ENCODE peak calls at places on chromosome 19, in ten cellular contexts. Y, Q, F, I, O, V, L, S, E and H are unnamed samples.

GRCh38 chr19:41701401-41702075 is 6.9 kb upstream of the CEACAM5 start:
- DNase-seq in Y (no peak), Q (no peak), F (peak; percentile 85), I (no peak), O (peak; percentile 72), V (no peak), L (no peak), S (peak; percentile 57), E (no peak), H (no peak)

GRCh38 chr19:22733691-22734090 is 50.3 kb downstream of the ZNF99 start:
- DNase-seq in Y (no peak), Q (no peak), F (no peak), I (no peak), O (no peak), V (peak; percentile 14), L (no peak), S (no peak), E (no peak), H (no peak)

GRCh38 chr19:33734913-33735312 is 61.8 kb upstream of the KCTD15 start:
- DNase-seq in Y (no peak), Q (no peak), F (no peak), I (no peak), O (no peak), V (no peak), L (no peak), S (peak; percentile 39), E (no peak), H (no peak)

GRCh38 chr19:42461700-42462324 is 19.1 kb upstream of the CXCL17 start:
- DNase-seq in Y (no peak), Q (no peak), F (no peak), I (no peak), O (peak; percentile 63), V (no peak), L (no peak), S (no peak), E (no peak), H (no peak)

GRCh38 chr19:42343344-42344110 is 18.1 kb downstream of the MEGF8 start:
- DNase-seq in Y (no peak), Q (no peak), F (no peak), I (no peak), O (peak; percentile 62), V (no peak), L (no peak), S (no peak), E (no peak), H (no peak)

GRCh38 chr19:52070496-52070895 is 21.9 kb upstream of the ZNF432 start:
- DNase-seq in Y (peak; percentile 74), Q (no peak), F (no peak), I (no peak), O (no peak), V (no peak), L (no peak), S (no peak), E (no peak), H (no peak)

GRCh38 chr19:16470911-16471811 is 609 bp downstream of the EPS15L1 start:
- DNase-seq in Y (peak; percentile 44), Q (no peak), F (peak; percentile 43), I (peak; percentile 40), O (peak; percentile 81), V (no peak), L (no peak), S (no peak), E (no peak), H (no peak)

GRCh38 chr19:45200614-45201013 is 22.0 kb downstream of the BLOC1S3 start:
- DNase-seq in Y (peak; percentile 80), Q (no peak), F (no peak), I (no peak), O (peak; percentile 65), V (no peak), L (no peak), S (no peak), E (no peak), H (no peak)

GRCh38 chr19:29526730-29527499 is 1.1 kb downstream of the VSTM2B start:
- DNase-seq in Y (no peak), Q (no peak), F (peak; percentile 6), I (no peak), O (no peak), V (no peak), L (no peak), S (peak; percentile 55), E (no peak), H (no peak)

GRCh38 chr19:29527500-29528328 is 1.9 kb downstream of the VSTM2B start:
- DNase-seq in Y (no peak), Q (no peak), F (no peak), I (no peak), O (no peak), V (no peak), L (no peak), S (peak; percentile 46), E (no peak), H (no peak)

GRCh38 chr19:29524912-29525870 is 603 bp upstream of the VSTM2B start:
- DNase-seq in Y (no peak), Q (no peak), F (no peak), I (peak; percentile 15), O (no peak), V (no peak), L (no peak), S (peak; percentile 54), E (no peak), H (no peak)

GRCh38 chr19:29524201-29524911 is 1.4 kb upstream of the VSTM2B start:
- DNase-seq in Y (no peak), Q (no peak), F (no peak), I (peak; percentile 8), O (no peak), V (no peak), L (no peak), S (peak; percentile 38), E (no peak), H (no peak)

DNA sequence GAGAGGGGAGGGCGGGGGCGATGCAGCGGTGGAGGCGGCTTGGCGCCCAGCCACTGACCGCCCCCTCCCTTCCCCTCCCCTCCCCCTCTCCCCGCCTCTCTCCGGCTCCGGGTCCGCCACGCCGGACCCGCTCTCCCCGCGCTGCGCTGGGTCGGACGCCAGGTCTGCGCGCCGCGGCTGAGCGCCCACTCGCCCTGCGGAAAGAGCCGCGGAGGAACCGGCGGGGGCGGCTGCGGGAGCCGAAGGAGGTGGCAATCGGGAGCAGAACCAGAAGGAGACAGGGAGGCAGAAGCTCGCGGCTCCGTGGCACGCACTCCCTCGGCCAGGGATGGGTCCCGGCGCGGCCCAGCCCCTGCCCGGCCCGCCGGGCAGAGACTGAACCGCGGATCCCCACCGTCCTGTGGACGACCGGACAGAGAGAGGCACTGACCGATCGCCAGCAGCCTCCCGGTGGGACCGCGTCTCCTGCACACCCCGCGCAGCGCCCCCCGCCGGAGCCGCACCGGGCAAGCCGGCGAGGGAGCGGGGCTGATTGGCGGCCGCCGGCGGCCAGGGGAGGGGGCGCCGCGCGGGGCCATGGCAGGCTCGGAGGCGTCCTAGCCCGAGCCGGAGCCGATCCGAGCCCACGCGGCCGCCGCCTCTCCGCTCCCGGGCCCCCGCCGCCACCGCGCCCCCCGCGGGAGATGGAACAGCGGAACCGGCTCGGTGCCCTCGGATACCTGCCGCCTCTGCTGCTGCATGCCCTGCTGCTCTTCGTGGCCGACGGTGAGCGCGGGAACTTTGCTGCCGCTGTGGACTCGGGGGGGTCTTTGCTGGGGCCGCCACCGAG is at the start of gene VSTM2B:
- DNase-seq in Y (no peak), Q (no peak), F (no peak), I (peak; percentile 10), O (no peak), V (no peak), L (no peak), S (peak; percentile 43), E (no peak), H (no peak)
- H3K27me3 ChIP-seq in Y (peaks cover 100% of the 10 kb centered on the region), Q (peaks cover 23% of the 10 kb centered on the region), F (peaks cover 94% of the 10 kb centered on the region), I (no peaks in the 10 kb centered on the region), O (no peaks in the 10 kb centered on the region), V (peaks cover 46% of the 10 kb centered on the region), L (peaks cover 26% of the 10 kb centered on the region), S (peaks cover 93% of the 10 kb centered on the region), E (no peaks in the 10 kb centered on the region), H (peaks cover 16% of the 10 kb centered on the region)

GRCh38 chr19:38712161-38712748 is 32.0 kb downstream of the CAPN12 start:
- DNase-seq in Y (no peak), Q (no peak), F (no peak), I (no peak), O (no peak), V (no peak), L (no peak), S (no peak), E (no peak), H (no peak)
- H3K4me1 ChIP-seq in Y (no peaks in the 10 kb centered on the region), Q (peaks cover 49% of the 10 kb centered on the region), F (no peaks in the 10 kb centered on the region), I (peaks cover 58% of the 10 kb centered on the region), O (no peaks in the 10 kb centered on the region), V (peaks cover 27% of the 10 kb centered on the region), L (no peaks in the 10 kb centered on the region), S (peaks cover 35% of the 10 kb centered on the region), E (no peaks in the 10 kb centered on the region), H (peaks cover 57% of the 10 kb centered on the region)

DNA sequence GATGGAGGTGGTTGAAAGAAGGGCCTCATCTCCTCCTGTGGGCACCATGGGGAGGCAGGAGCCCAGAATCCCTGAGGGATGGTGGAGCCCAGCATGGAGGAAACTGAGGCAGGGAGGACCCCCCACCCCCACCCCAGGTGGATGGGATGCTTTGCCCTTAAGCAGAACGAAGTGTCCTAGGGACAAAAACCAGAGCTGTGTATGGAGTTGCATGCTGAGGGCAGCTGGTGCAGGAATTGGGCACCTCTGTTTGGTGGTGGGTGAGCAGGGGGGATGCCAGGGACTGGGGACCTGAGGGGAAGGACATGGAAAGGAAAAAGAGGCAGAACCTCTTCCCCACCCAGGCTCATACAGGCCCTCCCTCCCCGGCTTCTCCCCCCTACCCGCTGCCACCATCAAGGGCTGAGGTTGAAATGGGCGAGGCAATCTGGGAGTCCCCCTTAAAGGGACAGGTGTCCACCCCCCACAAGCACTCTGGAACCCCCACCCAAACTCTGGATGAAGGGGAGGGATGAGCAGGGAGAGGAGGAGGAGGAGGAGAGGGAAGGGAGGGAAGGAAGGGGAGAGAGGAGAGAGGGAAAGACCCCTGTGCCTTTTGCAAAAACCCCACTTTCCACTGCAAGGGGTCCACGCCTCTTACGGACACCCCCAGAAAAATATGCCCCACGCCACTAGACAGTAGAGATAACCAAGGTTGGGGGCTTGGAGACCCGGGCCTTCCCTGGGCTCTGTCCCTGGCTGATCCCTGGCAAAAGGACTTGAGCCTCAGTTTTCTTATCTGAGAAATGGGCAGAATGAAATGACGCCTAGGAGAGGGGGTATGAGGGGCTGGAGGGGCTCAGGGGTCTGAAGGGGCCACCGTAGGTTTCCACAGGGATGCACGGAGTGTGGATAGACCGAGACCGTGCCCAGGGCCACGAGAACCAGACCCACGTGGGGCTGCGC is 5.9 kb downstream of the ONECUT3 start:
- DNase-seq in Y (no peak), Q (no peak), F (no peak), I (no peak), O (no peak), V (no peak), L (no peak), S (no peak), E (no peak), H (no peak)
- H3K27me3 ChIP-seq in Y (peaks cover 99% of the 10 kb centered on the region), Q (peaks cover 33% of the 10 kb centered on the region), F (peaks cover 98% of the 10 kb centered on the region), I (peaks cover 12% of the 10 kb centered on the region), O (no peaks in the 10 kb centered on the region), V (peaks cover 40% of the 10 kb centered on the region), L (peaks cover 50% of the 10 kb centered on the region), S (peaks cover 96% of the 10 kb centered on the region), E (no peaks in the 10 kb centered on the region), H (peaks cover 62% of the 10 kb centered on the region)

GRCh38 chr19:3982701-3983541 is 2.3 kb downstream of the EEF2 start:
- DNase-seq in Y (peak; percentile 47), Q (no peak), F (no peak), I (peak; percentile 59), O (peak; percentile 40), V (no peak), L (no peak), S (no peak), E (peak; percentile 55), H (no peak)

GRCh38 chr19:3984584-3984907 is 717 bp downstream of the EEF2 start:
- DNase-seq in Y (no peak), Q (no peak), F (no peak), I (no peak), O (no peak), V (no peak), L (no peak), S (no peak), E (peak; percentile 52), H (no peak)

GRCh38 chr19:3984908-3985642 is at the start of gene EEF2:
- DNase-seq in Y (peak; percentile 92), Q (peak; percentile 82), F (peak; percentile 91), I (peak; percentile 91), O (peak; percentile 97), V (peak; percentile 89), L (peak; percentile 91), S (peak; percentile 93), E (peak; percentile 92), H (peak; percentile 35)

GRCh38 chr19:3983542-3983914 is 1.7 kb downstream of the EEF2 start:
- DNase-seq in Y (no peak), Q (no peak), F (no peak), I (no peak), O (no peak), V (no peak), L (no peak), S (no peak), E (peak; percentile 28), H (no peak)

DNA sequence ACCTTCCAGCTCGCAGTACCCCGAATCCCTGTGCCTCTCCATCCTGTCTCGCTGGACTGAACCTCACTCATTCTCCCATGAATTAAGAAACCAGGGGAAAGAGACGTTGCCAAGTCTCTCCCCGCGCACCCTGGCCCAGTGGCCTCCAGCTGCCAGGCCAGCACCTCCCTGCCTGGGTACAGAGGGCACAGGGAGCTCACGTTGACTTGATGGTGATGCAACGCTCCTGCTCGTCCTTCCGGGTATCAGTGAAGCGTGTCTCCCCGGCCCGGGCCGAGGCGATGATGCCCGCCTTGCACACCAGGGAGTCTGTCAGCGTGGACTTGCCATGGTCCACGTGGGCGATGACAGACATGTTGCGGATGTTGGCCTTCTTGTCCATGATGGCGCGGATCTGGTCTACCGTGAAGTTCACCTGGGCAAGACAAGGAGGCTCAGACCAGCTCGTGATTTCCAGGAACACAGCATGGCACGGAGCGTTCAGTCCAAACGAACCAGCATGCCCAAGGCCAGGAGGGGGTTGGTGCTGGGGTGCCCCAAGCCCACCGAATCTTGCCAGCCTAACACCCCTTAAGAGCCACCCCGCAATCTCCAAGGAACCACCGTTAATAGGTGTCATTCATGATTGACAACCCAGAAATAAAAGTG is 1.2 kb downstream of the EEF2 start:
- DNase-seq in Y (peak; percentile 60), Q (peak; percentile 37), F (peak; percentile 66), I (peak; percentile 87), O (peak; percentile 72), V (no peak), L (no peak), S (peak; percentile 74), E (peak; percentile 60), H (no peak)
- H3K4me1 ChIP-seq in Y (peaks cover 9% of the 10 kb centered on the region), Q (peaks cover 40% of the 10 kb centered on the region), F (peaks cover 36% of the 10 kb centered on the region), I (peaks cover 32% of the 10 kb centered on the region), O (peaks cover 37% of the 10 kb centered on the region), V (peaks cover 13% of the 10 kb centered on the region), L (peaks cover 46% of the 10 kb centered on the region), S (peaks cover 35% of the 10 kb centered on the region), E (peaks cover 5% of the 10 kb centered on the region), H (peaks cover 40% of the 10 kb centered on the region)